ENCODE peak calls at places on chromosome 1, in seven cellular contexts. T is stimulated activated CD4-positive, alpha-beta T cell treated with anti-CD3 and anti-CD28 coated beads, Interleukin-2, amount 100 ng/mL, for 24 hours; I is naive thymus-derived CD4-positive, alpha-beta T cell; G is activated CD8-positive, alpha-beta memory T cell treated with anti-CD3 and anti-CD28 coated beads, Interleukin-2, amount 50 U/mL, for 4 hours; E is EL; L is GM04504; U is C1 segment of cervical spinal cord. W is an unnamed sample.

GRCh38 chr1:197774691-197775281 is 494 bp downstream of the DENND1B start:
- DNase-seq in T (peak), I (peak), G (peak), E (peak), L (peak), U (peak), W (peak)

GRCh38 chr1:154219511-154219910 is 1.2 kb upstream of the UBAP2L start:
- DNase-seq in T (no peak), I (no peak), G (no peak), E (no peak), L (no peak), U (no peak), W (peak)

GRCh38 chr1:222081859-222082258 is 340.0 kb upstream of the DUSP10 start:
- DNase-seq in T (no peak), I (no peak), G (no peak), E (no peak), L (no peak), U (no peak), W (no peak)

GRCh38 chr1:18940303-18941020 is 16.0 kb downstream of the IFFO2 start:
- DNase-seq in T (no peak), I (no peak), G (no peak), E (no peak), L (no peak), U (no peak), W (no peak)

GRCh38 chr1:221435510-221435909 is 306.4 kb downstream of the DUSP10 start:
- DNase-seq in T (no peak), I (no peak), G (no peak), E (peak), L (no peak), U (no peak), W (peak)

GRCh38 chr1:107297681-107298080 is 156.8 kb downstream of the NTNG1 start:
- DNase-seq in T (no peak), I (no peak), G (no peak), E (no peak), L (no peak), U (no peak), W (no peak)

GRCh38 chr1:205246426-205247119 is 18.8 kb downstream of the TMCC2 start:
- DNase-seq in T (no peak), I (no peak), G (no peak), E (no peak), L (no peak), U (no peak), W (no peak)

GRCh38 chr1:9340172-9340854 is 47.6 kb downstream of the SPSB1 start:
- DNase-seq in T (no peak), I (no peak), G (no peak), E (no peak), L (no peak), U (no peak), W (no peak)

GRCh38 chr1:87794788-87795614 is 466.3 kb downstream of the LMO4 start:
- DNase-seq in T (no peak), I (no peak), G (no peak), E (peak), L (no peak), U (no peak), W (peak)

GRCh38 chr1:118300808-118301207 is 115.8 kb upstream of the SPAG17 start:
- DNase-seq in T (no peak), I (no peak), G (no peak), E (no peak), L (no peak), U (no peak), W (no peak)

GRCh38 chr1:206472454-206472853 is 2.2 kb downstream of the IKBKE start:
- DNase-seq in T (peak), I (peak), G (no peak), E (peak), L (peak), U (peak), W (peak)

W was measured in amniotic epithelial cell.